ENCODE peak calls at places on chromosome 4, in eight cellular contexts. M is fibroblast of mammary gland; A is effector CD4-positive, alpha-beta T cell; G is fibroblast of the conjunctiva; Z is breast epithelium; R is CD8-positive, alpha-beta memory T cell; T is NCI-H446 treated with DMSO at 0.1 percent for 48 hours; S is hypothalamus. Q is an unnamed sample.

GRCh38 chr4:60724623-60725022 is 475.5 kb upstream of the ADGRL3 start:
- DNase-seq in S (no peak), T (no peak), R (no peak), Z (no peak), A (no peak), G (peak; percentile 43), M (peak; percentile 61), Q (peak; percentile 70)

GRCh38 chr4:65046496-65047101 is 623.7 kb downstream of the EPHA5 start:
- DNase-seq in T (peak; percentile 93), S (no peak), A (no peak), M (peak; percentile 8), R (no peak), G (no peak), Z (no peak), Q (no peak)

GRCh38 chr4:23373269-23373668 is 516.6 kb downstream of the PPARGC1A start:
- DNase-seq in R (no peak), T (no peak), A (no peak), Z (no peak), G (no peak), S (no peak), M (no peak), Q (no peak)

GRCh38 chr4:109294006-109294405 is 8.5 kb downstream of the COL25A1 start:
- DNase-seq in A (no peak), M (peak; percentile 21), G (no peak), Z (no peak), T (no peak), S (no peak), R (no peak), Q (no peak)

GRCh38 chr4:95798003-95798402 is 41.9 kb upstream of the PDHA2 start:
- DNase-seq in A (no peak), T (no peak), Z (no peak), S (no peak), R (no peak), G (no peak), M (no peak), Q (no peak)

GRCh38 chr4:150007512-150007911 is 70.7 kb upstream of the DCLK2 start:
- DNase-seq in Z (no peak), R (no peak), S (no peak), G (no peak), A (no peak), M (no peak), T (no peak), Q (peak; percentile 52)

GRCh38 chr4:168451331-168451730 is 29.0 kb downstream of the DDX60L start:
- DNase-seq in A (no peak), S (no peak), R (no peak), T (no peak), Z (no peak), M (peak; percentile 35), G (no peak), Q (no peak)

GRCh38 chr4:24511371-24512063 is 72.8 kb downstream of the DHX15 start:
- DNase-seq in R (no peak), Z (no peak), A (no peak), S (no peak), G (no peak), M (no peak), T (no peak), Q (no peak)

GRCh38 chr4:76894537-76894936 is 3.4 kb downstream of the SOWAHB start:
- DNase-seq in A (no peak), M (no peak), S (no peak), Z (no peak), G (no peak), R (no peak), T (no peak), Q (no peak)

Q was measured in AG09309.